ENCODE peak calls at places on chromosomes 3 and 15, in five cellular contexts. P is fibroblast of mammary gland, G is cardiac fibroblast, D is A549, Z is OCI-LY7. S is an unnamed sample.

GRCh38 chr3:128624526-128625138 is 26.0 kb downstream of the RPN1 start:
- DNase-seq in G (peak; percentile 43), Z (no peak), D (no peak), P (no peak), S (no peak)

GRCh38 chr3:109195812-109196211 is 59.3 kb downstream of the C3orf85 start:
- DNase-seq in D (peak; percentile 13), G (peak; percentile 41), Z (no peak), P (no peak), S (no peak)

GRCh38 chr15:47708595-47708994 is 8.7 kb upstream of the SEMA6D start:
- DNase-seq in Z (no peak), P (no peak), D (no peak), G (no peak), S (no peak)

GRCh38 chr3:152331975-152332374 is 63.2 kb downstream of the MBNL1 start:
- DNase-seq in P (no peak), G (peak; percentile 50), D (peak; percentile 39), Z (no peak), S (no peak)

GRCh38 chr15:35624881-35625280 is 78.9 kb upstream of the DPH6 start:
- DNase-seq in Z (no peak), D (no peak), G (peak; percentile 94), P (peak; percentile 93), S (no peak)

GRCh38 chr3:151318313-151318712 is 1.7 kb upstream of the GPR87 start:
- DNase-seq in G (peak; percentile 44), D (no peak), P (peak; percentile 48), Z (no peak), S (no peak)

GRCh38 chr3:5016218-5017161 is 37.3 kb downstream of the BHLHE40 start:
- DNase-seq in Z (peak; percentile 45), P (peak; percentile 65), D (peak; percentile 95), G (peak; percentile 62), S (peak; percentile 50)

GRCh38 chr3:29310865-29311264 is 30.0 kb downstream of the RBMS3 start:
- DNase-seq in G (no peak), D (no peak), P (no peak), Z (no peak), S (no peak)

GRCh38 chr3:107117922-107118576 is 259.2 kb upstream of the CCDC54 start:
- DNase-seq in Z (peak; percentile 45), D (peak; percentile 54), P (peak; percentile 86), G (peak; percentile 91), S (peak; percentile 45)

GRCh38 chr3:133831966-133832801 is 26.6 kb downstream of the SRPRB start:
- DNase-seq in Z (peak; percentile 16), G (no peak), P (no peak), D (no peak), S (no peak)

GRCh38 chr3:159185443-159186050 is 383.7 kb downstream of the MFSD1 start:
- DNase-seq in D (no peak), P (no peak), Z (no peak), G (no peak), S (peak; percentile 19)

GRCh38 chr15:79640206-79640605 is 208.1 kb downstream of the MINAR1 start:
- DNase-seq in P (peak; percentile 83), G (peak; percentile 82), Z (no peak), D (peak; percentile 91), S (no peak)

GRCh38 chr15:41773729-41774061 is 589 bp upstream of the MAPKBP1 start:
- DNase-seq in D (no peak), G (no peak), P (no peak), Z (no peak), S (no peak)

GRCh38 chr15:78629031-78629715 is 8.4 kb upstream of the CHRNA3 start:
- DNase-seq in Z (no peak), D (no peak), G (no peak), P (no peak), S (no peak)

GRCh38 chr15:63904042-63904441 is 70.3 kb upstream of the HERC1 start:
- DNase-seq in G (no peak), Z (no peak), P (no peak), D (no peak), S (no peak)

GRCh38 chr15:101064795-101065569 is 145.8 kb downstream of the LRRK1 start:
- DNase-seq in P (no peak), Z (no peak), D (no peak), G (no peak), S (no peak)

GRCh38 chr3:141094851-141095545 is 43.9 kb downstream of the SPSB4 start:
- DNase-seq in G (peak; percentile 72), D (no peak), Z (no peak), P (peak; percentile 40), S (no peak)

GRCh38 chr3:82114589-82114988 is 353.1 kb upstream of the GBE1 start:
- DNase-seq in G (no peak), D (no peak), Z (no peak), P (no peak), S (no peak)

GRCh38 chr15:96046620-96047240 is 283.8 kb upstream of the NR2F2 start:
- DNase-seq in D (no peak), Z (no peak), G (no peak), P (peak; percentile 81), S (no peak)

GRCh38 chr3:193693774-193694173 is 100.8 kb downstream of the OPA1 start:
- DNase-seq in D (no peak), G (no peak), P (no peak), Z (peak; percentile 66), S (peak; percentile 43)

GRCh38 chr3:156148946-156149348 is 28.6 kb downstream of the KCNAB1 start:
- DNase-seq in D (no peak), G (peak; percentile 33), P (peak; percentile 8), Z (no peak), S (no peak)

GRCh38 chr3:46498916-46499519 is 1.2 kb downstream of the RTP3 start:
- DNase-seq in G (no peak), P (no peak), D (no peak), Z (no peak), S (no peak)

DNA sequence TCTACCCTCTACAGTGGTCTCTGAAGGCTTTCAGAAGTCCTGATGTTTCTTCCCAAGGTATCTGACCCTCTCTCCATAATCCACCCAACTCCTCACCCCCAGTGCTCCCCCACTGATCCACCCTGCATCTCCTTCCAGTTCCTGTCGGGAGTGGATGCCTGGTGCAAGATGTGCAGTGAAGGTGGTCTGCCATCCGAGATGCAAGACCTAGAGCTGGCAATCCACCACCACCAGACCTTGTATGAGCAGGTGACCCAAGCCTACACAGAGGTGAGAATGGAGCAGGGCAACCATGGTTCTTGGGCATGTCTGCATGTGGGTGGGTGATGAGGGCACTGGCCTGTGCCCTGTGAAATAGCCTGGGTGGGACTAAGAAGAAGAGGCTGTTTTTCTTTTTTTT is 337.8 kb upstream of the ROPN1 start:
- DNase-seq in P (no peak), G (no peak), Z (no peak), D (no peak), S (no peak)
- TF ChIP-seq CTCF in P (no peak), G (no peak), Z (no peak), D (no peak), S (no peak)

GRCh38 chr3:182949688-182950087 is 30.6 kb downstream of the DCUN1D1 start:
- DNase-seq in G (no peak), Z (no peak), D (no peak), P (no peak), S (no peak)

GRCh38 chr3:182948305-182948704 is 32.0 kb downstream of the DCUN1D1 start:
- DNase-seq in Z (no peak), G (no peak), D (no peak), P (no peak), S (no peak)

DNA sequence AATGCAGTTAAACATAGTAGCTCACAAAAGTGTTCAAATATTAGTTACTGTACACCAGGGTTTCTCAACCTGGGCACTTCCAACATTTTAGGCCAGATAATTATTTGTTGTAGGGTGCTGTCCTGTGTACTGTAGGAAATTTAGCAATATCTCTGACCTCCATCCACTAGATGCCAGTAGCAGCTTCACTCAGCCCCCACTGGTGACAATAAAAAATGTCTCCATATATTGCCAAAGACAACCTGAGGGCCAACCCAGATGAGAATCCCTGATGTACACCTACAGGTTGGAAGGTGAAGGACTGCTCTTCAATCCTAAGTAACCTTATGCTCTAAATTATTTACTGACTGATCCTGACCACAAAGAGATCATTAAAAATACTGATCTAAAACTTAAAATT is 32.4 kb downstream of the DCUN1D1 start:
- DNase-seq in Z (peak; percentile 41), D (peak; percentile 41), P (no peak), G (peak; percentile 10), S (no peak)
- TF ChIP-seq CTCF in Z (peak; percentile 68), D (no peak), P (no peak), G (no peak), S (no peak)

GRCh38 chr3:12962292-12962691 is 110.9 kb downstream of the IQSEC1 start:
- DNase-seq in G (no peak), D (no peak), Z (no peak), P (no peak), S (no peak)
- TF ChIP-seq CTCF in G (no peak), D (no peak), Z (no peak), P (no peak), S (no peak)

DNA sequence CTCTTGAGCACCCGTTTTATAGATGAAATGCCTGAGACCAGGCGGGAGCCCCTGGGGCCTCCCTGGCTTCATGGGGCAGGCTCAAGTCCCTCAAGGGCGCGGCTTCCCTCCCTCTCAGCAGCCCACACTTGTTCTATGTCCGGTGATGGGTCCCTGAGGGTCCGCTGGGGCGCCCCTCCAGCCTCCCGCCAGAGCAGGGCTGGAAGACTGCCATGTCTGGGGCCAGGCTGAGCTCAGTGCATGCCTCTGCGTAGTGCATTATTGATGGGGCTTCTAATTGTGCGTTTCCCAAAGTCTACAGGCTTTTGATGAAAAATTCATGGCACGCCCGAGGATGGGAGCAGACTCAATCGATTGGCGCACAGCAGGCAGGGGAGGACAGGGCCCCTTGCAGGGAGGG is 51.3 kb downstream of the CYP11A1 start:
- DNase-seq in P (no peak), Z (no peak), D (no peak), G (no peak), S (no peak)
- TF ChIP-seq CTCF in P (no peak), Z (no peak), D (no peak), G (no peak), S (no peak)

GRCh38 chr3:87145553-87145952 is 81.6 kb upstream of the CHMP2B start:
- DNase-seq in D (peak; percentile 41), P (peak; percentile 28), Z (peak; percentile 30), G (peak; percentile 46), S (peak; percentile 10)
- TF ChIP-seq CTCF in D (no peak), P (peak; percentile 40), Z (peak; percentile 68), G (peak; percentile 47), S (no peak)

GRCh38 chr3:89250742-89251141 is 143.3 kb downstream of the EPHA3 start:
- DNase-seq in G (no peak), P (no peak), Z (no peak), D (no peak), S (no peak)

GRCh38 chr3:89246326-89246725 is 138.9 kb downstream of the EPHA3 start:
- DNase-seq in Z (no peak), P (no peak), G (no peak), D (no peak), S (no peak)
- TF ChIP-seq CTCF in Z (peak; percentile 24), P (no peak), G (no peak), D (no peak), S (no peak)